ENCODE peak calls at places on chromosomes 5 and 9, in nine cellular contexts. V is epithelial cell of proximal tubule, M is GM23338, S is right lobe of liver, G is BE2C, I is AG04450, Z is retinal pigment epithelial cell, A is left ventricle myocardium inferior, O is breast epithelium. W is an unnamed sample.

GRCh38 chr9:134691695-134692572 is 50.3 kb downstream of the COL5A1 start:
- DNase-seq in V (no peak), M (no peak), S (no peak), G (no peak), I (no peak), Z (no peak), A (no peak), O (no peak), W (no peak)

GRCh38 chr5:157289164-157289819 is 23.4 kb downstream of the CYFIP2 start:
- DNase-seq in V (no peak), M (no peak), S (no peak), G (no peak), I (no peak), Z (no peak), A (no peak), O (no peak), W (no peak)

GRCh38 chr5:73917433-73917832 is 291.4 kb downstream of the ARHGEF28 start:
- DNase-seq in V (no peak), M (peak; percentile 3), S (peak; percentile 73), G (no peak), I (no peak), Z (no peak), A (peak; percentile 41), O (peak; percentile 88), W (no peak)

GRCh38 chr5:121691478-121691877 is 160.2 kb upstream of the FTMT start:
- DNase-seq in V (no peak), M (peak; percentile 38), S (no peak), G (peak; percentile 6), I (no peak), Z (no peak), A (no peak), O (no peak), W (peak; percentile 2)

GRCh38 chr5:80239680-80240367 is 16.0 kb downstream of the SERINC5 start:
- DNase-seq in V (no peak), M (no peak), S (no peak), G (no peak), I (no peak), Z (no peak), A (no peak), O (no peak), W (no peak)

GRCh38 chr5:15566306-15566705 is 66.3 kb downstream of the FBXL7 start:
- DNase-seq in V (no peak), M (no peak), S (no peak), G (no peak), I (no peak), Z (no peak), A (no peak), O (no peak), W (no peak)

GRCh38 chr9:88530051-88530450 is 4.9 kb upstream of the NXNL2 start:
- DNase-seq in V (peak; percentile 81), M (no peak), S (no peak), G (no peak), I (no peak), Z (peak; percentile 30), A (no peak), O (no peak), W (no peak)

GRCh38 chr9:13674926-13675637 is 395.6 kb upstream of the MPDZ start:
- DNase-seq in V (no peak), M (no peak), S (no peak), G (no peak), I (no peak), Z (no peak), A (no peak), O (no peak), W (no peak)

GRCh38 chr5:39696672-39697398 is 272.1 kb upstream of the DAB2 start:
- DNase-seq in V (no peak), M (no peak), S (no peak), G (no peak), I (no peak), Z (no peak), A (no peak), O (no peak), W (no peak)

GRCh38 chr5:39689919-39690318 is 265.1 kb upstream of the DAB2 start:
- DNase-seq in V (no peak), M (no peak), S (no peak), G (no peak), I (no peak), Z (no peak), A (no peak), O (no peak), W (no peak)

GRCh38 chr5:39691136-39691535 is 266.4 kb upstream of the DAB2 start:
- DNase-seq in V (no peak), M (no peak), S (no peak), G (no peak), I (no peak), Z (no peak), A (no peak), O (no peak), W (no peak)

GRCh38 chr5:39697891-39698290 is 273.1 kb upstream of the DAB2 start:
- DNase-seq in V (peak; percentile 45), M (no peak), S (no peak), G (no peak), I (no peak), Z (no peak), A (no peak), O (no peak), W (no peak)

GRCh38 chr5:39691993-39692392 is 267.2 kb upstream of the DAB2 start:
- DNase-seq in V (no peak), M (peak; percentile 44), S (no peak), G (no peak), I (no peak), Z (no peak), A (no peak), O (no peak), W (no peak)
- TF ChIP-seq CTCF in V (peak; percentile 45), M (peak; percentile 57), S (peak; percentile 54), G (no peak), I (no peak), Z (no peak), A (no peak), O (no peak), W (no peak)

GRCh38 chr5:96871686-96872085 is 4.6 kb upstream of the ERAP2 start:
- DNase-seq in V (no peak), M (no peak), S (no peak), G (no peak), I (no peak), Z (no peak), A (no peak), O (no peak), W (no peak)

GRCh38 chr5:96876292-96876850 is at the start of gene ERAP2:
- DNase-seq in V (no peak), M (peak; percentile 14), S (no peak), G (no peak), I (no peak), Z (no peak), A (no peak), O (no peak), W (peak; percentile 37)

GRCh38 chr5:96880402-96881164 is 4.3 kb downstream of the ERAP2 start:
- DNase-seq in V (no peak), M (no peak), S (no peak), G (no peak), I (peak; percentile 20), Z (no peak), A (no peak), O (no peak), W (no peak)

GRCh38 chr5:96873469-96873868 is 2.8 kb upstream of the ERAP2 start:
- DNase-seq in V (no peak), M (no peak), S (no peak), G (no peak), I (no peak), Z (no peak), A (no peak), O (no peak), W (no peak)

DNA sequence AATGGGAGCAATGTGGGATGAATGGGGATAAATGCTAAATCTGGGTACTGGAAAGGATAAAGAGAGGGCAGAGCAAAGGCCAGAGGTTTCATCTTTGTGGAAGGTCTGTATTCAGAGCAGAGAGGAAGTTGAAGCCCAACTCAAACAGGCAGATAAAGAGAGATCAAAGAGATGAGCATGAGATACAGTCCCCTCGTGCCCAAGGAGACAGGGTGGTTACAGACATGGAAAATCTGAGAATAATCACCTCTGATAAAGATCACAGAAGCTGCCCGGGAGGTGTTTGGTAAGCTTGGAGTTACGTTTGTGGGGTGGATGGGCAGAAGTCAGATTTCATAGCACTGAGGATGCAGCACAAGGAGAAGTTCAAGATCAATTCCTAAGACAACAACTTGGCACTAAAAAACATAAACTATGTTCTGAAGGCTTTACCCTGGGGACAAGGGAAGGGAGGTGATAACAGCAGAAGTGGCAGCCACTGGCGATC is 452 bp upstream of the ERAP2 start:
- DNase-seq in V (no peak), M (no peak), S (no peak), G (no peak), I (no peak), Z (no peak), A (no peak), O (no peak), W (no peak)
- H3K4me3 ChIP-seq in V (peak overlapping the region; percentile 58), M (no peak overlapping the region), S (peak overlapping the region; percentile 73), G (peak overlapping the region; percentile 57), I (peak overlapping the region; percentile 58), Z (peak overlapping the region; percentile 41), A (peak overlapping the region; percentile 74), O (peak overlapping the region; percentile 54), W (peak overlapping the region; percentile 31)

DNA sequence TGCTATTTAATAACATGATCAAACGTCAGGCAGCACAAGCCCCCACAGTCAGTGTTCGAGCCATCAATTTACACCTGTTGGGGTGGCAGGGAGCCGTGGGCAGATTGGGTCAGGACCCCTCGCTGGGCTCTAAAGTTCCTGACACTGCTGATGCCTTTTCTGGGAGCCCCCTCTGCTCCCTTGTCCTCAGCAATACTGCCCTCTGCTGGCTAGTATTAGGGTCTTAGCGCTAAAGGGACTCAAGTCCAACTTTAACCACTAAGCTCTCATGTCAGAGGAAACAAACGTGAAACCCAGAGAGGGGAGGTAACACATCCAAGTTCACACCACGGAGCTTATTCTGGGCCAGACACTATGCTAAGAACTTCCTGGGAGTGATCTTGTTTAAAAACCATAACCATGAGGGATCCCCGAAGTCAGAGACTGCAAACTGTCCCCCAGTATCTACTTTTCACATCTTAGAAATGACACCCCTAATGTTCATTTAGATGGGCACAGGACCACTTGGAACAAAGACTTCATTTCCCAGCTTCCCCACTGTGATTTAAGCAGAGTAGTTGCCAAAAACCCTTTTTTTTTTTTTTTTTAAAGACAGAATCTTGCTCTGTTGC is 20.4 kb downstream of the ANKS6 start:
- DNase-seq in V (no peak), M (peak; percentile 96), S (no peak), G (peak; percentile 76), I (peak; percentile 52), Z (peak; percentile 23), A (no peak), O (peak; percentile 14), W (no peak)
- TF ChIP-seq CTCF in V (peak; percentile 87), M (peak; percentile 89), S (peak; percentile 65), G (peak; percentile 90), I (peak; percentile 89), Z (peak; percentile 84), A (peak; percentile 76), O (no peak), W (no peak)

GRCh38 chr5:78509884-78510769 is 138.4 kb downstream of the LHFPL2 start:
- DNase-seq in V (no peak), M (peak; percentile 84), S (peak; percentile 92), G (peak; percentile 67), I (no peak), Z (no peak), A (peak; percentile 81), O (peak; percentile 44), W (peak; percentile 85)

GRCh38 chr5:78507531-78507930 is 141.0 kb downstream of the LHFPL2 start:
- DNase-seq in V (no peak), M (no peak), S (no peak), G (no peak), I (no peak), Z (no peak), A (no peak), O (no peak), W (no peak)

GRCh38 chr5:78506296-78507049 is 142.1 kb downstream of the LHFPL2 start:
- DNase-seq in V (no peak), M (no peak), S (no peak), G (no peak), I (no peak), Z (no peak), A (no peak), O (no peak), W (no peak)

GRCh38 chr5:78509145-78509865 is 139.3 kb downstream of the LHFPL2 start:
- DNase-seq in V (no peak), M (no peak), S (no peak), G (no peak), I (no peak), Z (no peak), A (no peak), O (no peak), W (no peak)

GRCh38 chr5:78508231-78508765 is 140.3 kb downstream of the LHFPL2 start:
- DNase-seq in V (no peak), M (no peak), S (no peak), G (no peak), I (peak; percentile 38), Z (no peak), A (no peak), O (no peak), W (no peak)
- H3K4me3 ChIP-seq in V (no peak overlapping the region), M (no peak overlapping the region), S (no peak overlapping the region), G (no peak overlapping the region), I (no peak overlapping the region), Z (no peak overlapping the region), A (peak overlapping the region; percentile 65), O (peak overlapping the region; percentile 52), W (no peak overlapping the region)

W was measured in mucosa of descending colon.